ENCODE peak calls at places on chromosome 4, in six cellular contexts. One of them, this sample, is unnamed.

GRCh38 chr4:123599920-123600394 is 203.4 kb downstream of the SPRY1 start:
- DNase-seq in H1: peak
- DNase-seq in GM12878: peak
- DNase-seq in HepG2: peak
- DNase-seq in K562: peak
- DNase-seq in GM12891: peak
- DNase-seq in this sample: no peak

GRCh38 chr4:119135721-119136121 is at the start of gene MYOZ2:
- DNase-seq in K562: no peak
- DNase-seq in HepG2: no peak
- DNase-seq in GM12878: no peak
- DNase-seq in GM12891: no peak
- DNase-seq in H1: no peak
- DNase-seq in this sample: no peak

GRCh38 chr4:76198411-76199237 is 15.0 kb downstream of the SCARB2 start:
- DNase-seq in HepG2: no peak
- DNase-seq in GM12891: no peak
- DNase-seq in H1: no peak
- DNase-seq in K562: peak
- DNase-seq in GM12878: peak
- DNase-seq in this sample: no peak

GRCh38 chr4:96035727-96036126 is 195.8 kb downstream of the PDHA2 start:
- DNase-seq in K562: peak
- DNase-seq in GM12891: no peak
- DNase-seq in H1: no peak
- DNase-seq in GM12878: no peak
- DNase-seq in HepG2: no peak
- DNase-seq in this sample: no peak

GRCh38 chr4:139085141-139085540 is 69.6 kb downstream of the NOCT start:
- DNase-seq in GM12878: no peak
- DNase-seq in GM12891: no peak
- DNase-seq in HepG2: peak
- DNase-seq in H1: no peak
- DNase-seq in K562: peak
- DNase-seq in this sample: no peak

GRCh38 chr4:134470544-134470943 is 269.0 kb upstream of the PABPC4L start:
- DNase-seq in K562: peak
- DNase-seq in H1: no peak
- DNase-seq in GM12878: no peak
- DNase-seq in HepG2: peak
- DNase-seq in GM12891: no peak
- DNase-seq in this sample: no peak

GRCh38 chr4:17786567-17786966 is 5.1 kb upstream of the FAM184B start:
- DNase-seq in HepG2: no peak
- DNase-seq in H1: no peak
- DNase-seq in GM12878: no peak
- DNase-seq in GM12891: no peak
- DNase-seq in K562: peak
- DNase-seq in this sample: no peak

GRCh38 chr4:113522433-113522832 is 239.1 kb downstream of the CAMK2D start:
- DNase-seq in GM12878: no peak
- DNase-seq in H1: no peak
- DNase-seq in K562: no peak
- DNase-seq in HepG2: no peak
- DNase-seq in GM12891: no peak
- DNase-seq in this sample: no peak

GRCh38 chr4:80362578-80363181 is 27.1 kb downstream of the CFAP299 start:
- DNase-seq in K562: peak
- DNase-seq in HepG2: peak
- DNase-seq in GM12878: no peak
- DNase-seq in H1: no peak
- DNase-seq in GM12891: peak
- DNase-seq in this sample: no peak

GRCh38 chr4:120071192-120071795 is 4.6 kb upstream of the MAD2L1 start:
- DNase-seq in K562: peak
- DNase-seq in HepG2: peak
- DNase-seq in GM12891: no peak
- DNase-seq in GM12878: no peak
- DNase-seq in H1: no peak
- DNase-seq in this sample: no peak

DNA sequence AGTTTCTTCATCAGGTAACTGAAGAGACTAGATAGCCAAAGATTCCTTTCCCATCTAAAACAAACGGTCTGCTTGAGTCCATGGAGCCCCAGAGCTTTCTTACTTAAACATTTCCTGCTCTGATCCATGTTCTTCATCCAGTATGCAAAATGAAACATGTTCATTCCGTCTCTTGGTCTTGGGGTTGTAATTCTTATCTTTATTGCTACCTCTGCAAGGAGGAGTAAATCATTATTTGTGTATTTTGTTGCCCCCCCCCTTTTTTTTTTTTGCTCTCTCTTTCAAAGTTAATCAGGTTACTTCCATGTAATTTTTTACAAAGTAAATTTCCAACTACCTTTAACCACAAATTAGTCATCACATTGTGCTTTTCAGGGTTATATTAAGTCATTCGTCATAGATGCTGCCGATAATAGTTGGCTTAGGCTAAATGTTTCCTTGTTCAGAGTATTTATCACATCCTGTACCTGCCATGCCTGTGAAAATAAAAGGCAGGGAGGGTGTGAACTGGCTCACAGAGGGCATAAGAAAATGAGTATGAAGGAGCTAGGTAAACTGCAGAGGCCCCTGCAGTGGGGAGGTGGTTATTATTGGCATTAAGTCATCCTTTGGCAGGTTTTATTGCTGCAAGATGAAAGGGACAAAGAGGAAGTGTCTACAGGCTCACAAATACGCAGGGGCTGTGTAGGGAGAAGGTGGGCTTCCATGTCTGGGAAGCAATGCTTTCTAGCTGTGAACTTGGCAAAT is 76.7 kb upstream of the HS3ST1 start:
- DNase-seq in H1: no peak
- DNase-seq in GM12878: no peak
- DNase-seq in GM12891: no peak
- DNase-seq in K562: no peak
- DNase-seq in HepG2: no peak
- DNase-seq in this sample: no peak
- TF ChIP-seq POLR2AphosphoS5 in H1: no peak
- TF ChIP-seq POLR2AphosphoS5 in GM12878: no peak
- TF ChIP-seq POLR2AphosphoS5 in GM12891: no peak
- TF ChIP-seq POLR2AphosphoS5 in K562: no peak
- TF ChIP-seq POLR2AphosphoS5 in HepG2: no peak
- TF ChIP-seq POLR2AphosphoS5 in this sample: no peak

GRCh38 chr4:175930471-175930870 is 118.4 kb upstream of the GPM6A start:
- DNase-seq in H1: no peak
- DNase-seq in GM12891: no peak
- DNase-seq in K562: no peak
- DNase-seq in GM12878: no peak
- DNase-seq in HepG2: no peak
- DNase-seq in this sample: no peak

GRCh38 chr4:175929932-175930331 is 117.9 kb upstream of the GPM6A start:
- DNase-seq in HepG2: no peak
- DNase-seq in GM12891: no peak
- DNase-seq in GM12878: no peak
- DNase-seq in H1: no peak
- DNase-seq in K562: no peak
- DNase-seq in this sample: no peak

GRCh38 chr4:175932116-175932515 is 120.1 kb upstream of the GPM6A start:
- DNase-seq in HepG2: no peak
- DNase-seq in K562: no peak
- DNase-seq in GM12891: no peak
- DNase-seq in H1: no peak
- DNase-seq in GM12878: no peak
- DNase-seq in this sample: no peak

GRCh38 chr4:175929441-175929840 is 117.4 kb upstream of the GPM6A start:
- DNase-seq in K562: no peak
- DNase-seq in H1: no peak
- DNase-seq in GM12891: no peak
- DNase-seq in HepG2: no peak
- DNase-seq in GM12878: no peak
- DNase-seq in this sample: no peak

DNA sequence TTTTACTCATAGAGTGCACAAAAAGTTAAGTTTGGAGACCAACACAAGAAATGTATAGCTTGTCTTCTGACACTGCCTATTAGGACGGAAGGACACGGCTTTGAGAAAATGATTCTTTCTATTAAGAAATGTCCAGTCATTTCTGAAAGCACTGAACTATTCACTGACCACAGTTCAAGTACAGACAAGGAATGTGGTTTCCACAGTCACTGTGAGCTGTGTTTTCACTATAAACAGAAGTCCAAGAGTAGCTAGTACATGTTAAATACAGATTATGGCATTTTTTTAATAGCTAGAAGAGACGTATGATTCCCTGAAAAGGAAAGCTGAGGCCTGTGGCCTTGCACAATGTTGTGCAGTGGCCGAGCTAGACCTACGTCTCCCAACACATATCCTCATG is 115.1 kb upstream of the GPM6A start:
- DNase-seq in GM12891: no peak
- DNase-seq in H1: no peak
- DNase-seq in K562: no peak
- DNase-seq in HepG2: no peak
- DNase-seq in GM12878: peak
- DNase-seq in this sample: no peak
- TF ChIP-seq TAF1 in GM12891: no peak
- TF ChIP-seq TAF1 in H1: no peak
- TF ChIP-seq TAF1 in K562: no peak
- TF ChIP-seq TAF1 in HepG2: no peak
- TF ChIP-seq TAF1 in GM12878: no peak
- TF ChIP-seq TAF1 in this sample: no peak

GRCh38 chr4:54658321-54659093 is 750 bp downstream of the KIT start:
- DNase-seq in HepG2: peak
- DNase-seq in K562: peak
- DNase-seq in H1: no peak
- DNase-seq in GM12891: peak
- DNase-seq in GM12878: no peak
- DNase-seq in this sample: peak
- TF ChIP-seq POLR2A in HepG2: no peak
- TF ChIP-seq POLR2A in K562: no peak
- TF ChIP-seq POLR2A in H1: no peak
- TF ChIP-seq POLR2A in GM12891: no peak
- TF ChIP-seq POLR2A in GM12878: no peak
- TF ChIP-seq POLR2A in this sample: no peak

DNA sequence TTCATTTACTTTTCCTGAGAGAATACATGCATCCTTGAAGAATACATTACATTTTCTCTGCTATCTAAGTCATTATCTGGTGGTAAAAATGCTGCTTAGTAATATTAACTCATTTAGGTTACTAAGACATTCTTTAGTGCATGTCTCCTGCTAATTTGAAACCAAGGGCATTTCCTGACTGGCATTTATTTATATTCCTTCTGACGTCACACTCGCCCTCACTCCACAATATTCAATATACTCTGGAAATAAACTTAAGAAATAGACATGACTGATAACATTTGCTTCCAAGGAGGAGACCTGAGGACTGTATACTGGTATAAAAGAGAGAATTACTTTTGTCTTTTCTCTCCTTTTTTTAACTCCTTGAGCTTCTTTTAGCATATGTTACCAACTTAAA is 619.5 kb upstream of the SMIM31 start:
- DNase-seq in H1: no peak
- DNase-seq in K562: no peak
- DNase-seq in GM12878: no peak
- DNase-seq in GM12891: no peak
- DNase-seq in HepG2: no peak
- DNase-seq in this sample: no peak
- TF ChIP-seq POLR2AphosphoS5 in H1: no peak
- TF ChIP-seq POLR2AphosphoS5 in K562: no peak
- TF ChIP-seq POLR2AphosphoS5 in GM12878: no peak
- TF ChIP-seq POLR2AphosphoS5 in GM12891: no peak
- TF ChIP-seq POLR2AphosphoS5 in HepG2: no peak
- TF ChIP-seq POLR2AphosphoS5 in this sample: no peak

GRCh38 chr4:83150563-83151330 is 36.2 kb upstream of the PLAC8 start:
- DNase-seq in K562: no peak
- DNase-seq in H1: no peak
- DNase-seq in HepG2: peak
- DNase-seq in GM12878: no peak
- DNase-seq in GM12891: no peak
- DNase-seq in this sample: no peak
- TF ChIP-seq TAF1 in K562: no peak
- TF ChIP-seq TAF1 in H1: no peak
- TF ChIP-seq TAF1 in HepG2: no peak
- TF ChIP-seq TAF1 in GM12878: no peak
- TF ChIP-seq TAF1 in GM12891: no peak
- TF ChIP-seq TAF1 in this sample: no peak

GRCh38 chr4:185039508-185040273 is 21.4 kb downstream of the HELT start:
- DNase-seq in HepG2: peak
- DNase-seq in K562: peak
- DNase-seq in GM12878: peak
- DNase-seq in H1: no peak
- DNase-seq in GM12891: peak
- DNase-seq in this sample: peak
- TF ChIP-seq POLR2A in HepG2: no peak
- TF ChIP-seq POLR2A in K562: no peak
- TF ChIP-seq POLR2A in GM12878: no peak
- TF ChIP-seq POLR2A in H1: no peak
- TF ChIP-seq POLR2A in GM12891: no peak
- TF ChIP-seq POLR2A in this sample: no peak

DNA sequence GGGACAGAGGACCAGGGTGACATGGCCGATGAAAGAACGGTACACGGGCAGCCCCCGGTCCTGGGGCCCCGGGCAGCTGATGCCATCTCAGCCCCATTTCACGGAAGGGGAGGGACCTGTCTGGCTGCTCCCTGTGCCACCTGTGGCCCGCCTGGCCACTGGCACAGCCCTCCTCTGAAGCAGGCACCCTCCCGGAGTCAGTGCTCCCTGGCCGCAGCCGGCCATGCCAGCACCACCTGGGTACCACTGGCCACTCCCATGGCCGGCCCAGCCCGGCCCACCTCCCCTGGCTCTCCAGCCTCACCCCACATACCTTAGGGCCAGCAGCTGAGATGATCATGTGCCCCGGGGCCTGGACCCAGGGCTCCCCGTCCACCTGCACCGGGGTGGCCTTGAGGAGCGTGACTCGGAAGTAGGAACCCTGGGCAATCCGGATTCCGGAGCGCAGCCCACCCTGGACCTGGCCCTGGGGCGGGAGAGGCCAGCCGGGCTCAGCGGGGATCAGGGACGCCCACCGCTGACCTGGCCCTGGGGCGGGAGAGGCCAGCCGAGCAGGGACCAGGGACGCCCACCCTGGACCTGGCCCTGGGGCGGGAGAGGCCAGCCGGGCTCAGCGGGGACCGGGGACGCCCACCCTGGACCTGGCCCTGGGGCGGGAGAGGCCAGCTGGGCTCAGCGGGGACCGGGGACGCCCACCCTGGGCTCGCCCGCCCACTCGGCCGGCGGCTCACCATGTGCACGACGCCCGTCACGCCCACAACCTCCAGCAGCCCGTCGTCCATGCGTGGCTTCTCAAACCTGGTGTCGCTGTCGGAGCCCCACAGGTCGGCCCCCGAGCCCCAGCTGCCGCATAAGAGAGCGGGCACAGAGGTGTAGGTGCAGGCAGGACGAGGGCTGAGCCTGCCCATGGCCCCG is 12.4 kb downstream of the DGKQ start:
- DNase-seq in HepG2: no peak
- DNase-seq in K562: no peak
- DNase-seq in GM12891: no peak
- DNase-seq in H1: no peak
- DNase-seq in GM12878: no peak
- DNase-seq in this sample: no peak
- TF ChIP-seq POLR2AphosphoS5 in HepG2: no peak
- TF ChIP-seq POLR2AphosphoS5 in K562: no peak
- TF ChIP-seq POLR2AphosphoS5 in GM12891: no peak
- TF ChIP-seq POLR2AphosphoS5 in H1: no peak
- TF ChIP-seq POLR2AphosphoS5 in GM12878: no peak
- TF ChIP-seq POLR2AphosphoS5 in this sample: no peak

GRCh38 chr4:54230479-54231418 is 1.7 kb downstream of the PDGFRA start:
- DNase-seq in K562: no peak
- DNase-seq in GM12878: no peak
- DNase-seq in H1: no peak
- DNase-seq in HepG2: no peak
- DNase-seq in GM12891: no peak
- DNase-seq in this sample: no peak
- TF ChIP-seq TAF1 in K562: no peak
- TF ChIP-seq TAF1 in GM12878: no peak
- TF ChIP-seq TAF1 in H1: no peak
- TF ChIP-seq TAF1 in HepG2: no peak
- TF ChIP-seq TAF1 in GM12891: no peak
- TF ChIP-seq TAF1 in this sample: no peak